ENCODE peak calls at places on chromosomes 7 and 10, in six cellular contexts. A is right lobe of liver; O is H9; N is adipocyte; Z is CD8-positive, alpha-beta memory T cell; K is lower lobe of right lung. S is an unnamed sample. For H3K9me3, the result is how much of the 10 kb centered on the place peaks cover.

GRCh38 chr10:21919906-21920305 is 83.6 kb downstream of the DNAJC1 start:
- DNase-seq in N (no peak), Z (no peak), K (no peak), O (no peak), A (no peak), S (no peak)

GRCh38 chr10:6164271-6165095 is 38.2 kb upstream of the PFKFB3 start:
- DNase-seq in Z (peak), O (no peak), N (no peak), A (no peak), K (no peak), S (no peak)

GRCh38 chr10:125868372-125868975 is 12.6 kb downstream of the DHX32 start:
- DNase-seq in O (no peak), Z (peak), A (no peak), K (no peak), N (peak), S (peak)

GRCh38 chr7:45872116-45873034 is 507 bp downstream of the CCDC201 start:
- DNase-seq in Z (no peak), A (no peak), O (peak), K (no peak), N (no peak), S (peak)

GRCh38 chr10:99457808-99458207 is 27.4 kb upstream of the GOT1 start:
- DNase-seq in K (no peak), A (no peak), O (no peak), Z (no peak), N (peak), S (no peak)

GRCh38 chr10:118584181-118584954 is 11.1 kb downstream of the PRLHR start:
- DNase-seq in K (no peak), Z (no peak), O (no peak), A (no peak), N (peak), S (no peak)

GRCh38 chr7:101519324-101520017 is 109.6 kb downstream of the MYL10 start:
- DNase-seq in K (no peak), A (no peak), Z (no peak), O (no peak), N (peak), S (peak)

GRCh38 chr7:142301923-142302550 is 44.2 kb upstream of the PRSS58 start:
- DNase-seq in A (no peak), O (no peak), K (no peak), N (peak), Z (no peak), S (peak)

GRCh38 chr7:47506716-47507354 is 75.1 kb downstream of the TNS3 start:
- DNase-seq in O (no peak), Z (no peak), A (no peak), N (peak), K (no peak), S (peak)

GRCh38 chr7:97871659-97872024 is 566 bp downstream of the ASNS start:
- DNase-seq in N (peak), A (no peak), O (peak), K (no peak), Z (no peak), S (peak)

GRCh38 chr7:149202831-149203231 is 7.5 kb downstream of the ZNF282 start:
- DNase-seq in K (no peak), A (no peak), N (no peak), Z (no peak), O (no peak), S (no peak)

GRCh38 chr7:44279731-44280505 is 45.5 kb downstream of the CAMK2B start:
- DNase-seq in K (peak), Z (no peak), O (peak), A (peak), N (no peak), S (no peak)

GRCh38 chr7:89618269-89618668 is 536.0 kb upstream of the STEAP1 start:
- DNase-seq in N (no peak), A (no peak), Z (no peak), O (no peak), K (no peak), S (no peak)

GRCh38 chr7:90945104-90945752 is 319.0 kb upstream of the FZD1 start:
- DNase-seq in O (no peak), N (peak), A (no peak), K (no peak), Z (no peak), S (no peak)

GRCh38 chr7:48096273-48096672 is 7.2 kb downstream of the UPP1 start:
- DNase-seq in N (no peak), O (no peak), K (no peak), A (peak), Z (no peak), S (no peak)

GRCh38 chr7:91128574-91129348 is 135.5 kb upstream of the FZD1 start:
- DNase-seq in O (no peak), N (peak), A (no peak), Z (no peak), K (no peak), S (no peak)

GRCh38 chr10:34689053-34689452 is 126.0 kb downstream of the PARD3 start:
- DNase-seq in A (no peak), N (peak), O (no peak), Z (no peak), K (no peak), S (peak)

GRCh38 chr7:122942059-122942458 is 53.4 kb downstream of the TAS2R16 start:
- DNase-seq in Z (no peak), O (no peak), K (no peak), N (no peak), A (no peak), S (no peak)

GRCh38 chr7:1059200-1060091 is 15.1 kb downstream of the GPR146 start:
- DNase-seq in K (peak), Z (no peak), A (no peak), N (peak), O (peak), S (peak)

GRCh38 chr7:155787171-155787851 is 25.0 kb downstream of the SHH start:
- DNase-seq in A (no peak), K (no peak), N (peak), O (no peak), Z (no peak), S (no peak)

GRCh38 chr10:117165557-117166419 is 27.7 kb upstream of the VAX1 start:
- DNase-seq in A (peak), O (peak), K (peak), N (peak), Z (no peak), S (peak)

GRCh38 chr10:29537799-29538198 is 97.0 kb downstream of the SVIL start:
- DNase-seq in N (no peak), A (no peak), O (no peak), K (no peak), Z (no peak), S (no peak)

GRCh38 chr10:48792121-48792520 is 107.4 kb downstream of the WDFY4 start:
- DNase-seq in N (no peak), A (no peak), Z (no peak), K (no peak), O (no peak), S (no peak)

GRCh38 chr10:76546411-76546810 is 1091.2 kb downstream of the KCNMA1 start:
- DNase-seq in A (no peak), O (no peak), N (no peak), Z (no peak), K (no peak), S (no peak)

GRCh38 chr10:31836569-31837406 is 91.8 kb downstream of the ARHGAP12 start:
- DNase-seq in O (peak), N (peak), A (no peak), K (no peak), Z (no peak), S (peak)

GRCh38 chr10:99536400-99537254 is 3.9 kb downstream of the NKX2-3 start:
- DNase-seq in Z (no peak), O (peak), K (no peak), N (no peak), A (no peak), S (no peak)

GRCh38 chr7:74023037-74023436 is 4.9 kb upstream of the ELN start:
- DNase-seq in O (peak), A (no peak), Z (no peak), N (peak), K (no peak), S (peak)

GRCh38 chr7:16841681-16842080 is 36.9 kb upstream of the AGR2 start:
- DNase-seq in N (peak), O (no peak), A (no peak), K (no peak), Z (no peak), S (no peak)

GRCh38 chr10:129777687-129778086 is 186.4 kb downstream of the EBF3 start:
- DNase-seq in Z (no peak), A (no peak), N (no peak), O (no peak), K (peak), S (no peak)

GRCh38 chr10:129780901-129781795 is 182.9 kb downstream of the EBF3 start:
- DNase-seq in A (no peak), K (peak), N (no peak), O (no peak), Z (no peak), S (no peak)

GRCh38 chr10:129779126-129779525 is 184.9 kb downstream of the EBF3 start:
- DNase-seq in O (no peak), N (no peak), Z (no peak), K (peak), A (no peak), S (no peak)

GRCh38 chr10:129778571-129778970 is 185.5 kb downstream of the EBF3 start:
- DNase-seq in Z (no peak), O (no peak), N (no peak), K (peak), A (no peak), S (no peak)

GRCh38 chr10:129780158-129780557 is 183.9 kb downstream of the EBF3 start:
- DNase-seq in A (no peak), Z (no peak), K (peak), N (no peak), O (no peak), S (no peak)
- H3K9me3 ChIP-seq in A (under half), Z (under half), K (under half), N (under half), O (under half), S (under half)

DNA sequence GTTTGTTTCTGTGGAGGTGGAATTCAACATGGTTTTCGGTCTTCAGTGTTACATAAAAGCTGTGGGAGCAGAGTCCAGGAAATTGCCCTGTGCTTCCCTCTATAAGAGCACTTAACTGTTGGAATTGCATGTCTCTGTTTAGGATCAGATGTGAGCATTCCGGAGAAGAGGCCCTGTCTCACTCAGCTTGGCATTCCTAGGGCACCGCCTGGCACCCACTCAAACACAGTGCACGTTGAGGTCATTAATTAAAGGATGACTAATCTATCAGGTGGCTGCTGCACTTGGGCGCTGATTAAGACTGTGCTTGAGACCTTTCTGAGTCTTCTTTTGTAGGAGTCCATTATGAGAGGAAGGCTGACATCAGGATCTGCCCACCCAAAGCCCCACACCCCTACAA is 82.8 kb upstream of the VIPR2 start:
- DNase-seq in N (no peak), O (no peak), A (no peak), K (no peak), Z (no peak), S (no peak)
- H3K9me3 ChIP-seq in N (under half), O (under half), A (under half), K (under half), Z (under half), S (under half)

GRCh38 chr7:64990216-64990615 is 620 bp downstream of the ZNF117 start:
- DNase-seq in O (no peak), K (no peak), A (no peak), N (no peak), Z (no peak), S (no peak)
- H3K9me3 ChIP-seq in O (under half), K (under half), A (under half), N (under half), Z (under half), S (under half)

GRCh38 chr10:108782411-108782810 is 1140.9 kb downstream of the XPNPEP1 start:
- DNase-seq in N (no peak), Z (no peak), A (no peak), K (no peak), O (no peak), S (no peak)
- H3K9me3 ChIP-seq in N (under half), Z (under half), A (under half), K (under half), O (under half), S (under half)

GRCh38 chr10:37819797-37820196 is 37.6 kb downstream of the ZNF248 start:
- DNase-seq in K (no peak), Z (no peak), O (no peak), A (no peak), N (no peak), S (no peak)

GRCh38 chr10:37821237-37821636 is 36.2 kb downstream of the ZNF248 start:
- DNase-seq in A (no peak), K (no peak), N (no peak), Z (no peak), O (no peak), S (no peak)

GRCh38 chr10:37813763-37814162 is 43.6 kb downstream of the ZNF248 start:
- DNase-seq in K (no peak), Z (no peak), A (no peak), N (no peak), O (no peak), S (no peak)

GRCh38 chr10:37812290-37812689 is 45.1 kb downstream of the ZNF248 start:
- DNase-seq in Z (no peak), N (no peak), O (no peak), K (no peak), A (no peak), S (no peak)

GRCh38 chr10:37816290-37816689 is 41.1 kb downstream of the ZNF248 start:
- DNase-seq in A (no peak), Z (no peak), N (no peak), K (no peak), O (no peak), S (no peak)
- H3K9me3 ChIP-seq in A (under half), Z (under half), N (under half), K (half or more), O (half or more), S (under half)

GRCh38 chr7:4436936-4437335 is 245.2 kb upstream of the FOXK1 start:
- DNase-seq in N (no peak), Z (no peak), O (no peak), A (no peak), K (no peak), S (no peak)

GRCh38 chr7:4434306-4434705 is 247.8 kb upstream of the FOXK1 start:
- DNase-seq in Z (no peak), O (no peak), A (no peak), K (no peak), N (no peak), S (no peak)

GRCh38 chr7:4438723-4439245 is 243.3 kb upstream of the FOXK1 start:
- DNase-seq in O (no peak), Z (no peak), A (no peak), K (no peak), N (no peak), S (no peak)

GRCh38 chr7:4436361-4436899 is 245.7 kb upstream of the FOXK1 start:
- DNase-seq in K (no peak), O (no peak), Z (no peak), A (no peak), N (no peak), S (no peak)

GRCh38 chr7:4439444-4439843 is 242.7 kb upstream of the FOXK1 start:
- DNase-seq in K (no peak), Z (no peak), N (no peak), A (no peak), O (no peak), S (no peak)
- H3K9me3 ChIP-seq in K (under half), Z (under half), N (under half), A (under half), O (under half), S (under half)

GRCh38 chr7:157832866-157833607 is 496.2 kb downstream of the DNAJB6 start:
- DNase-seq in A (no peak), N (no peak), O (no peak), Z (no peak), K (peak), S (no peak)
- H3K9me3 ChIP-seq in A (under half), N (under half), O (under half), Z (under half), K (under half), S (under half)

DNA sequence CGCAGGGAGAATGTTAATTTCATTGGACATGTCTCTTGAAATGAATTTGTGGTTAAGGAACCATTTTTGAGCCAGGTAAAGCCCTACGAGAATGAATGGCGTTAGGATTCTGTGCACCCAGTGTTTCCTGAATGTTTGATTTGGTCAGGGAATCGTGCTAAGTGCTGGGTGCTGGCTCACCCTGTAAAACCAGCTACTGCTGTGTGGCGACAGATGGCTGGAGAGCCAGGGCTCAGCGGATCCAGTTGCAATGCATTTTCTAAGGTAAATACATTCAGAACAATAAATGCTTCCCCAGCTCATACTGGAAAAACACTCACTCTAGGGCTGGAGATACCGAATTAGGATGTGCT is 355.5 kb downstream of the GLRX3 start:
- DNase-seq in N (no peak), A (no peak), K (no peak), O (no peak), Z (no peak), S (no peak)
- H3K9me3 ChIP-seq in N (under half), A (under half), K (under half), O (under half), Z (under half), S (under half)

GRCh38 chr10:94027197-94027596 is 33.5 kb downstream of the PLCE1 start:
- DNase-seq in K (no peak), O (no peak), A (no peak), N (no peak), Z (no peak), S (no peak)
- H3K9me3 ChIP-seq in K (under half), O (under half), A (under half), N (under half), Z (under half), S (under half)

GRCh38 chr7:64612452-64612851 is 49.6 kb upstream of the ZNF680 start:
- DNase-seq in Z (no peak), A (no peak), N (no peak), O (no peak), K (no peak), S (no peak)
- H3K9me3 ChIP-seq in Z (under half), A (under half), N (under half), O (half or more), K (under half), S (under half)

S was measured in SJCRH30.